ENCODE peak calls at places on chromosomes 2 and 18, in four cellular contexts. One of them, this sample, is unnamed.

GRCh38 chr2:152222975-152223638 is 47.5 kb upstream of the STAM2 start:
- DNase-seq in H1: no peak
- DNase-seq in CD8-positive, alpha-beta T cell: no peak
- DNase-seq in MM.1S: no peak
- DNase-seq in this sample: no peak

GRCh38 chr2:185372188-185372587 is 366.4 kb upstream of the FSIP2 start:
- DNase-seq in MM.1S: no peak
- DNase-seq in H1: no peak
- DNase-seq in CD8-positive, alpha-beta T cell: no peak
- DNase-seq in this sample: no peak

GRCh38 chr2:98911376-98912154 is 24.5 kb downstream of the CRACDL start:
- DNase-seq in MM.1S: no peak
- DNase-seq in H1: peak; percentile 33
- DNase-seq in CD8-positive, alpha-beta T cell: no peak
- DNase-seq in this sample: no peak

GRCh38 chr2:143955416-143956075 is 564.4 kb downstream of the ZEB2 start:
- DNase-seq in H1: no peak
- DNase-seq in CD8-positive, alpha-beta T cell: no peak
- DNase-seq in MM.1S: no peak
- DNase-seq in this sample: no peak

GRCh38 chr18:42636309-42636708 is 479.2 kb downstream of the RIT2 start:
- DNase-seq in H1: no peak
- DNase-seq in MM.1S: no peak
- DNase-seq in CD8-positive, alpha-beta T cell: no peak
- DNase-seq in this sample: no peak

GRCh38 chr2:162293122-162293781 is 25.2 kb downstream of the IFIH1 start:
- DNase-seq in H1: no peak
- DNase-seq in CD8-positive, alpha-beta T cell: no peak
- DNase-seq in MM.1S: no peak
- DNase-seq in this sample: no peak

GRCh38 chr2:8550932-8551621 is 130.8 kb upstream of the ID2 start:
- DNase-seq in H1: no peak
- DNase-seq in MM.1S: no peak
- DNase-seq in CD8-positive, alpha-beta T cell: no peak
- DNase-seq in this sample: no peak

GRCh38 chr2:111986116-111986900 is 68.8 kb upstream of the TMEM87B start:
- DNase-seq in MM.1S: no peak
- DNase-seq in CD8-positive, alpha-beta T cell: no peak
- DNase-seq in H1: peak; percentile 20
- DNase-seq in this sample: no peak

GRCh38 chr2:118726821-118727220 is 120.6 kb downstream of the EN1 start:
- DNase-seq in H1: no peak
- DNase-seq in CD8-positive, alpha-beta T cell: no peak
- DNase-seq in MM.1S: no peak
- DNase-seq in this sample: no peak

GRCh38 chr2:223488814-223489213 is 113.3 kb downstream of the SCG2 start:
- DNase-seq in CD8-positive, alpha-beta T cell: no peak
- DNase-seq in H1: no peak
- DNase-seq in MM.1S: no peak
- DNase-seq in this sample: no peak

GRCh38 chr2:230932556-230933511 is 7.8 kb upstream of the GPR55 start:
- DNase-seq in CD8-positive, alpha-beta T cell: no peak
- DNase-seq in H1: no peak
- DNase-seq in MM.1S: no peak
- DNase-seq in this sample: no peak

GRCh38 chr2:16218161-16218560 is 277.8 kb downstream of the MYCN start:
- DNase-seq in H1: no peak
- DNase-seq in MM.1S: no peak
- DNase-seq in CD8-positive, alpha-beta T cell: no peak
- DNase-seq in this sample: no peak

GRCh38 chr2:49940616-49941015 is 786.3 kb upstream of the FSHR start:
- DNase-seq in MM.1S: peak; percentile 45
- DNase-seq in H1: no peak
- DNase-seq in CD8-positive, alpha-beta T cell: no peak
- DNase-seq in this sample: no peak

GRCh38 chr18:8808001-8808400 is 102.6 kb downstream of the MTCL1 start:
- DNase-seq in MM.1S: no peak
- DNase-seq in H1: no peak
- DNase-seq in CD8-positive, alpha-beta T cell: no peak
- DNase-seq in this sample: no peak

GRCh38 chr18:6885992-6886823 is 156.7 kb downstream of the ARHGAP28 start:
- DNase-seq in H1: no peak
- DNase-seq in CD8-positive, alpha-beta T cell: no peak
- DNase-seq in MM.1S: peak; percentile 47
- DNase-seq in this sample: no peak

GRCh38 chr2:9800975-9801723 is 42.1 kb upstream of the TAF1B start:
- DNase-seq in MM.1S: no peak
- DNase-seq in CD8-positive, alpha-beta T cell: no peak
- DNase-seq in H1: no peak
- DNase-seq in this sample: no peak

GRCh38 chr2:1301056-1301455 is 112.2 kb upstream of the TPO start:
- DNase-seq in CD8-positive, alpha-beta T cell: no peak
- DNase-seq in MM.1S: no peak
- DNase-seq in H1: peak; percentile 40
- DNase-seq in this sample: no peak

GRCh38 chr2:134664051-134664450 is 54.7 kb downstream of the TMEM163 start:
- DNase-seq in CD8-positive, alpha-beta T cell: no peak
- DNase-seq in MM.1S: no peak
- DNase-seq in H1: no peak
- DNase-seq in this sample: no peak

GRCh38 chr2:176414641-176415040 is 145.4 kb downstream of the MTX2 start:
- DNase-seq in CD8-positive, alpha-beta T cell: no peak
- DNase-seq in MM.1S: no peak
- DNase-seq in H1: no peak
- DNase-seq in this sample: no peak

GRCh38 chr2:68791914-68792313 is 57.3 kb downstream of the ARHGAP25 start:
- DNase-seq in CD8-positive, alpha-beta T cell: no peak
- DNase-seq in H1: no peak
- DNase-seq in MM.1S: no peak
- DNase-seq in this sample: no peak

GRCh38 chr2:197575987-197576386 is 60.1 kb downstream of the MOB4 start:
- DNase-seq in H1: no peak
- DNase-seq in CD8-positive, alpha-beta T cell: no peak
- DNase-seq in MM.1S: no peak
- DNase-seq in this sample: no peak

GRCh38 chr18:22504665-22505064 is 87.0 kb upstream of the CTAGE1 start:
- DNase-seq in H1: no peak
- DNase-seq in MM.1S: no peak
- DNase-seq in CD8-positive, alpha-beta T cell: no peak
- DNase-seq in this sample: no peak

GRCh38 chr18:63107931-63108330 is 211.6 kb downstream of the BCL2 start:
- DNase-seq in CD8-positive, alpha-beta T cell: no peak
- DNase-seq in MM.1S: no peak
- DNase-seq in H1: no peak
- DNase-seq in this sample: no peak

DNA sequence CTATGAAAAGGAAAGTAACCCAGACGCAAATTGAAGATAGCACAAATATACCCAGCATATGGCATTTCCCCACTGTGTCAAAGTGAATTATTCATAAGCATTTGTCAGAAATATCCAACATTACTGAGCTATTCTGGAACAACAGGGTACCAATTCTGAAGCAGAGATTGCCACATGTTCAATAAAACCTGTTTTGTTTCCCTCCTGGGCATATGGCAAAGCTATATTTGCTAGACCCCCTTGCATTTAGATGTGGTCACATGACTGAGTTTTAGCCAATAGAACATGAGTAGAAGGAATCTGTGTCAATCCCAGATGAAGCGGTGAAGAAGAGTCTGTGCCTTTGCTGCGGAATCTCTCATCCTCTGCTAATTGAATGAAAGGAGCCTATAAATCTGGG is 296.4 kb upstream of the DLGAP1 start:
- DNase-seq in H1: no peak
- DNase-seq in MM.1S: no peak
- DNase-seq in CD8-positive, alpha-beta T cell: no peak
- DNase-seq in this sample: no peak
- H3K9me3 ChIP-seq in H1: no peaks in the 10 kb centered on the region
- H3K9me3 ChIP-seq in MM.1S: no peaks in the 10 kb centered on the region
- H3K9me3 ChIP-seq in CD8-positive, alpha-beta T cell: no peaks in the 10 kb centered on the region
- H3K9me3 ChIP-seq in this sample: no peaks in the 10 kb centered on the region

GRCh38 chr2:153663371-153663770 is 184.8 kb upstream of the RPRM start:
- DNase-seq in H1: no peak
- DNase-seq in MM.1S: no peak
- DNase-seq in CD8-positive, alpha-beta T cell: no peak
- DNase-seq in this sample: no peak

GRCh38 chr2:153667475-153667874 is 188.9 kb upstream of the RPRM start:
- DNase-seq in CD8-positive, alpha-beta T cell: no peak
- DNase-seq in H1: no peak
- DNase-seq in MM.1S: no peak
- DNase-seq in this sample: no peak

GRCh38 chr2:153668923-153669322 is 190.4 kb upstream of the RPRM start:
- DNase-seq in H1: no peak
- DNase-seq in CD8-positive, alpha-beta T cell: no peak
- DNase-seq in MM.1S: no peak
- DNase-seq in this sample: no peak
- H3K9me3 ChIP-seq in H1: peaks cover 4% of the 10 kb centered on the region
- H3K9me3 ChIP-seq in CD8-positive, alpha-beta T cell: no peaks in the 10 kb centered on the region
- H3K9me3 ChIP-seq in MM.1S: no peaks in the 10 kb centered on the region
- H3K9me3 ChIP-seq in this sample: no peaks in the 10 kb centered on the region

DNA sequence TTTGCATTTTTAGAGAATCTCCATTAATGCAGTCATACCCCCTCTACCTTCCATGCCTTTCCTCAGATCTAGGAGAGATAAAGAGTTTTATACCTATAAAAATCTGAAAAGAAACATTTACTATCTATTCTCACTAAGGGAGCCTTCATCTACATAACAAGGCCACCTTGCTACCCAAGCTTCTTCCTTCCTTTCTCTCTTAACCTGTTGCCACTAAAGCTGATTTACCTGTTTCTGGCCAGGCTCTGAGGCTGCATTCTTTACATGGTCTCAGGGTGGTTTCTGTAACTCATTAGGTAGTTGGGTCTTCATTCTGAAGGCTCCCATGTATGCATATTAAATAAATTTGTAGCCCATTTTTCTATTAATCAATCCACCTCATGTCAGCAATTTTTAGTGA is 391.6 kb downstream of the DLGAP1 start:
- DNase-seq in MM.1S: no peak
- DNase-seq in H1: no peak
- DNase-seq in CD8-positive, alpha-beta T cell: no peak
- DNase-seq in this sample: no peak
- H3K9me3 ChIP-seq in MM.1S: no peaks in the 10 kb centered on the region
- H3K9me3 ChIP-seq in H1: peaks cover 50% of the 10 kb centered on the region
- H3K9me3 ChIP-seq in CD8-positive, alpha-beta T cell: no peaks in the 10 kb centered on the region
- H3K9me3 ChIP-seq in this sample: no peaks in the 10 kb centered on the region

GRCh38 chr18:55908790-55909408 is 320.9 kb upstream of the TCF4 start:
- DNase-seq in H1: no peak
- DNase-seq in MM.1S: no peak
- DNase-seq in CD8-positive, alpha-beta T cell: no peak
- DNase-seq in this sample: no peak
- H3K9me3 ChIP-seq in H1: no peaks in the 10 kb centered on the region
- H3K9me3 ChIP-seq in MM.1S: no peaks in the 10 kb centered on the region
- H3K9me3 ChIP-seq in CD8-positive, alpha-beta T cell: no peaks in the 10 kb centered on the region
- H3K9me3 ChIP-seq in this sample: no peaks in the 10 kb centered on the region

GRCh38 chr18:4789506-4789905 is 334.4 kb upstream of the DLGAP1 start:
- DNase-seq in CD8-positive, alpha-beta T cell: no peak
- DNase-seq in MM.1S: peak; percentile 50
- DNase-seq in H1: no peak
- DNase-seq in this sample: no peak
- H3K9me3 ChIP-seq in CD8-positive, alpha-beta T cell: no peaks in the 10 kb centered on the region
- H3K9me3 ChIP-seq in MM.1S: no peaks in the 10 kb centered on the region
- H3K9me3 ChIP-seq in H1: no peaks in the 10 kb centered on the region
- H3K9me3 ChIP-seq in this sample: no peaks in the 10 kb centered on the region

DNA sequence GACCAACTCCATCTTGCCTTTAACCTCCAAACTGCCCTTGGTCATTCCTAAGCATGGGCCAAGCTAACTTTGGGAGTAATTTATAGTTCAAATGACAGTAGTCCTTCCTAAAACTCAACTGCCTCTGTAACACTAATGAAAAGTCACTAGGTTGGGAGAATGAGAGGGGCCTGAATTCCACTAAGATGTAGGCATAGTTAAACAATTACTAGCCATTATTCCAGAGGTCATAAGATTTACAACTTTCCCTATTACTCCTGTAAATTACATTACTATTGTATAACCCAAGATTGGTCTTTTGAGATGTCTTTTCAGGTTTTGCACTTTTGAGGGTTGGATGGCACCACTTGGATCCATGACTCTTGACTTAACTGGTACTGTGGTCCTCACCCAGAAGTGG is 94.6 kb downstream of the SPP2 start:
- DNase-seq in CD8-positive, alpha-beta T cell: no peak
- DNase-seq in MM.1S: no peak
- DNase-seq in H1: no peak
- DNase-seq in this sample: no peak
- H3K9me3 ChIP-seq in CD8-positive, alpha-beta T cell: no peaks in the 10 kb centered on the region
- H3K9me3 ChIP-seq in MM.1S: no peaks in the 10 kb centered on the region
- H3K9me3 ChIP-seq in H1: no peaks in the 10 kb centered on the region
- H3K9me3 ChIP-seq in this sample: no peaks in the 10 kb centered on the region

GRCh38 chr2:128465246-128466170 is 146.8 kb upstream of the HS6ST1 start:
- DNase-seq in MM.1S: no peak
- DNase-seq in H1: peak; percentile 24
- DNase-seq in CD8-positive, alpha-beta T cell: no peak
- DNase-seq in this sample: no peak

GRCh38 chr2:128466377-128467175 is 147.9 kb upstream of the HS6ST1 start:
- DNase-seq in H1: peak; percentile 28
- DNase-seq in MM.1S: no peak
- DNase-seq in CD8-positive, alpha-beta T cell: no peak
- DNase-seq in this sample: no peak

GRCh38 chr2:128469203-128469602 is 150.5 kb upstream of the HS6ST1 start:
- DNase-seq in MM.1S: no peak
- DNase-seq in CD8-positive, alpha-beta T cell: no peak
- DNase-seq in H1: peak; percentile 69
- DNase-seq in this sample: no peak

GRCh38 chr2:128468186-128468585 is 149.5 kb upstream of the HS6ST1 start:
- DNase-seq in H1: no peak
- DNase-seq in MM.1S: no peak
- DNase-seq in CD8-positive, alpha-beta T cell: no peak
- DNase-seq in this sample: no peak

GRCh38 chr2:128467321-128467901 is 148.7 kb upstream of the HS6ST1 start:
- DNase-seq in H1: peak; percentile 33
- DNase-seq in CD8-positive, alpha-beta T cell: no peak
- DNase-seq in MM.1S: no peak
- DNase-seq in this sample: no peak
- H3K9me3 ChIP-seq in H1: peaks cover 22% of the 10 kb centered on the region
- H3K9me3 ChIP-seq in CD8-positive, alpha-beta T cell: peaks cover 12% of the 10 kb centered on the region
- H3K9me3 ChIP-seq in MM.1S: no peaks in the 10 kb centered on the region
- H3K9me3 ChIP-seq in this sample: peaks cover 18% of the 10 kb centered on the region

DNA sequence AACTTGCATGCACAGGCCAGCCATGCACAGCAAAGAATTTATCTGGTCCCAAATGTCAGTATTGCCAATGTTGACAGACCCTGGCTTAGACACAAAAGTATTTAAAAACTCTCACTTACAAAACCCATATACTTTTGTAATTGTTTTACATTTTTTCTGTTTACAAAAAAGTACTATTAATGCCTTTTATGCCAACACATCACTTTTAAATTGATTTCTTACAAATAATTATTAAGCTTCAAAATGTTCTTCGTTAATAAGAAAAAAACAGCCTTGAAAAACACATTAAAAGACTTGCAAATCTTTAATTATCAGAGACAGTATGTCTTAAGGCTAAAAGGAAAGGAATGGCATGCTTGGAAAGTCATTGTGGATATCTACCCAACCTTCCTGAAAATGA is 181.3 kb upstream of the TWIST2 start:
- DNase-seq in H1: no peak
- DNase-seq in CD8-positive, alpha-beta T cell: no peak
- DNase-seq in MM.1S: no peak
- DNase-seq in this sample: no peak
- H3K9me3 ChIP-seq in H1: no peaks in the 10 kb centered on the region
- H3K9me3 ChIP-seq in CD8-positive, alpha-beta T cell: no peaks in the 10 kb centered on the region
- H3K9me3 ChIP-seq in MM.1S: no peaks in the 10 kb centered on the region
- H3K9me3 ChIP-seq in this sample: no peaks in the 10 kb centered on the region